ENCODE peak calls at places on chromosomes 1 and 21, in seven cellular contexts. P is coronary artery, W is OCI-LY7, Q is WTC11, O is astrocyte of the spinal cord, Y is left ventricle myocardium inferior, H is GM20000. E is an unnamed sample.

GRCh38 chr1:206001476-206001888 is 1.7 kb downstream of the RAB7B start:
- DNase-seq in P (peak; percentile 78), W (no peak), Q (no peak), O (peak; percentile 92), Y (no peak), H (no peak), E (no peak)

GRCh38 chr21:27329255-27329851 is 362.5 kb upstream of the ADAMTS5 start:
- DNase-seq in P (no peak), W (no peak), Q (no peak), O (peak; percentile 21), Y (no peak), H (no peak), E (no peak)

GRCh38 chr1:2492091-2492490 is 16.0 kb downstream of the PLCH2 start:
- DNase-seq in P (no peak), W (peak; percentile 62), Q (no peak), O (no peak), Y (no peak), H (no peak), E (no peak)

GRCh38 chr1:45365051-45365450 is 24.8 kb upstream of the MUTYH start:
- DNase-seq in P (no peak), W (no peak), Q (no peak), O (no peak), Y (no peak), H (no peak), E (no peak)

GRCh38 chr1:5950994-5951749 is 41.1 kb downstream of the NPHP4 start:
- DNase-seq in P (peak; percentile 17), W (no peak), Q (no peak), O (no peak), Y (no peak), H (no peak), E (no peak)

GRCh38 chr1:20727746-20728316 is 4.7 kb downstream of the SH2D5 start:
- DNase-seq in P (peak; percentile 59), W (peak; percentile 23), Q (peak; percentile 68), O (no peak), Y (no peak), H (peak; percentile 31), E (no peak)

GRCh38 chr1:197339092-197339836 is 71.2 kb downstream of the CRB1 start:
- DNase-seq in P (no peak), W (no peak), Q (no peak), O (no peak), Y (no peak), H (no peak), E (no peak)

GRCh38 chr1:104408268-104408667 is 658.6 kb downstream of the AMY1C start:
- DNase-seq in P (no peak), W (no peak), Q (no peak), O (no peak), Y (no peak), H (no peak), E (no peak)

GRCh38 chr1:92936865-92937264 is 24.4 kb downstream of the DIPK1A start:
- DNase-seq in P (no peak), W (no peak), Q (no peak), O (no peak), Y (no peak), H (no peak), E (no peak)

GRCh38 chr1:195717651-195718050 is 890.6 kb downstream of the KCNT2 start:
- DNase-seq in P (no peak), W (no peak), Q (no peak), O (peak; percentile 42), Y (no peak), H (no peak), E (no peak)

GRCh38 chr1:85936470-85936869 is 220.1 kb downstream of the COL24A1 start:
- DNase-seq in P (no peak), W (no peak), Q (no peak), O (no peak), Y (peak; percentile 31), H (no peak), E (no peak)

GRCh38 chr1:159005161-159005560 is 4.5 kb upstream of the IFI16 start:
- DNase-seq in P (no peak), W (no peak), Q (no peak), O (no peak), Y (no peak), H (no peak), E (no peak)

GRCh38 chr1:117059334-117059677 is 820 bp upstream of the TTF2 start:
- DNase-seq in P (no peak), W (peak; percentile 85), Q (peak; percentile 29), O (no peak), Y (no peak), H (peak; percentile 53), E (peak; percentile 25)

GRCh38 chr1:91846007-91846620 is 39.8 kb downstream of the TGFBR3 start:
- DNase-seq in P (no peak), W (no peak), Q (no peak), O (peak; percentile 41), Y (no peak), H (no peak), E (no peak)

GRCh38 chr1:41347276-41347675 is 14.0 kb upstream of the FOXO6 start:
- DNase-seq in P (peak; percentile 19), W (no peak), Q (no peak), O (no peak), Y (no peak), H (no peak), E (no peak)

GRCh38 chr1:106755682-106756406 is 300.6 kb upstream of the PRMT6 start:
- DNase-seq in P (no peak), W (no peak), Q (no peak), O (peak; percentile 67), Y (no peak), H (no peak), E (no peak)

GRCh38 chr1:6475381-6476133 is 9.6 kb upstream of the TNFRSF25 start:
- DNase-seq in P (no peak), W (peak; percentile 67), Q (peak; percentile 80), O (no peak), Y (peak; percentile 57), H (peak; percentile 92), E (peak; percentile 72)

GRCh38 chr1:147539122-147539575 is 2.2 kb upstream of the BCL9 start:
- DNase-seq in P (no peak), W (no peak), Q (no peak), O (peak; percentile 97), Y (no peak), H (no peak), E (no peak)

GRCh38 chr1:5111581-5111980 is 457.2 kb downstream of the AJAP1 start:
- DNase-seq in P (no peak), W (no peak), Q (no peak), O (no peak), Y (no peak), H (no peak), E (no peak)

GRCh38 chr21:36661511-36662309 is 37.2 kb upstream of the SIM2 start:
- DNase-seq in P (no peak), W (no peak), Q (peak; percentile 51), O (peak; percentile 29), Y (no peak), H (no peak), E (no peak)

GRCh38 chr1:212507361-212507760 is 74.6 kb downstream of the NENF start:
- DNase-seq in P (no peak), W (no peak), Q (no peak), O (no peak), Y (no peak), H (no peak), E (no peak)

GRCh38 chr21:34690041-34690792 is 21.4 kb downstream of the CLIC6 start:
- DNase-seq in P (no peak), W (no peak), Q (no peak), O (no peak), Y (no peak), H (no peak), E (no peak)

GRCh38 chr1:203084588-203085527 is 954 bp downstream of the MYOG start:
- DNase-seq in P (peak; percentile 46), W (peak; percentile 22), Q (peak; percentile 84), O (no peak), Y (no peak), H (peak; percentile 67), E (no peak)

GRCh38 chr1:42700006-42700405 is 17.8 kb downstream of the YBX1 start:
- DNase-seq in P (no peak), W (no peak), Q (no peak), O (no peak), Y (no peak), H (no peak), E (no peak)

DNA sequence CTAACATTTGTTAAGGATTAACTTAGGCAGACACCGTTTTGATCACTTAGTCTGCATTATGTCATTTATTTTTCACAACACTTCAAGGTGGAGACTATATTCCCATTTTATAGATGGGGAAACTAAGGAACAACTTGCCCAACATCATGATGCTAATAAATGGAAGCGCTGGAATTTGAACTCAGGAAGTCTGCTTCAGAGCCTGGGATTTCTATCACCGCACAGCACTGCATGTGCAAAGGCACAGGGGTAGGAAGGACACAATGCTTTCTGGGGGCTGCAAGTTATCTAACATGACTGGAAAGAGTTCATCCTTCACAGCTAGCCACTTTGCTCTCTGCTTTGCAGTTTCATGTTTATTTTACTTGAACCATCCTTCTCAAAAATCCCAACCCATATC is 100.5 kb downstream of the UBR4 start:
- DNase-seq in P (no peak), W (no peak), Q (no peak), O (no peak), Y (no peak), H (no peak), E (no peak)
- TF ChIP-seq CTCF in P (no peak), W (no peak), Q (no peak), O (no peak), Y (no peak), H (no peak), E (no peak)

GRCh38 chr1:219927956-219928790 is at the start of gene SLC30A10:
- DNase-seq in P (no peak), W (no peak), Q (peak; percentile 50), O (no peak), Y (no peak), H (peak; percentile 65), E (peak; percentile 28)
- TF ChIP-seq CTCF in P (no peak), W (no peak), Q (no peak), O (no peak), Y (no peak), H (peak; percentile 3), E (peak; percentile 21)

GRCh38 chr1:61921435-61921834 is 179.2 kb downstream of the PATJ start:
- DNase-seq in P (no peak), W (no peak), Q (no peak), O (peak; percentile 8), Y (no peak), H (no peak), E (no peak)
- TF ChIP-seq CTCF in P (no peak), W (no peak), Q (no peak), O (peak; percentile 50), Y (peak; percentile 19), H (no peak), E (no peak)

DNA sequence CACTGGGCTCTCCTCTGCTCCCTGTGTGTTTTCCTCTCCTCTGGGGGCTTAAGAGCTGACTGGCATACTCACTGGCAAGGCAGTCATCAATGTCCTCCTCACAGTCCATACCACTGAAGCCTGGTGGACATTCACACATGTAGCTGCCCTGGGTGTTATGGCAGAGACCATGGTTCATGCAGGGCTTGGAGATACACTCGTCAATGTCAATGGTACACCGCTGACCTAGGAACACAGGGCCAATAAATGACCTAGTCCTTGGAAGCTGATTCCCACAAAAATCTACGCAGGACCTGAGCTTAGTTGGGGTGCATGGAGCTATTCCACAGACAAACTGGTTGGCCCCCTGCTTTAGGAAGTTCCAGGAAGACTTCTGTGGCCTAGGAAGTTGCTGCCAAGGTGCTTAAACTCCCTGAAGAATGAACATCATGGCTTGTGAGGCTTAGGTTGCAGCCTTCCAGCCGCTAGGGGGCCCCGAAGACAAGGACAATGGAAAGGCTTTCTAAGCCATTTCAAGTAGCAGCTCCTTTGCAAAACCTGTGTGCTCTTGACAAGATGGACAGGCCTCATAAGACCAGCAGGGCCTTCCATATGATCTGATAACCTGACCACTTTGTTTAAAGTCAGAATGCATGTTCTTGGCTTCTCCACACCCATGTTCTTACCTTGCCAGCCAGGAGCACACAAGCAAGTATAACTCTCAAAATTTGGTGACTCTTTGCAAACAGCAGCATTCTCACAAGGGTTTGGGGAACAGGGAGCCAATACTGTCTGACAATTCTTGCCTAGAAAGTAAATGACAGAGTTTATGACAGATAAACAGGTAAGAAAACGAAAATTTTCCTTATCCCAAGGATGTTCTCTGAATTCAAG is 52.3 kb upstream of the ADAM30 start:
- DNase-seq in P (peak; percentile 78), W (peak; percentile 81), Q (peak; percentile 87), O (peak; percentile 84), Y (peak; percentile 80), H (peak; percentile 53), E (peak; percentile 67)
- TF ChIP-seq CTCF in P (peak; percentile 81), W (peak; percentile 98), Q (peak; percentile 85), O (peak; percentile 93), Y (peak; percentile 86), H (peak; percentile 96), E (peak; percentile 89)